ENCODE peak calls at places on chromosomes 3 and 15, in six cellular contexts. B is sigmoid colon, C is stomach, K is endothelial cell of umbilical vein, F is HCT116, M is transverse colon. Q is an unnamed sample.

GRCh38 chr15:40843885-40844542 is at the start of gene SPINT1:
- DNase-seq in C (peak), K (no peak), B (no peak), F (no peak), M (peak), Q (no peak)

GRCh38 chr3:47243748-47244147 is 38.9 kb downstream of the KIF9 start:
- DNase-seq in C (no peak), B (no peak), F (no peak), M (no peak), K (no peak), Q (no peak)

GRCh38 chr3:45983865-45984264 is 11.8 kb downstream of the FYCO1 start:
- DNase-seq in C (no peak), K (no peak), B (no peak), F (no peak), M (no peak), Q (no peak)

GRCh38 chr3:56260262-56260661 is 208.0 kb downstream of the ERC2 start:
- DNase-seq in B (no peak), M (no peak), C (no peak), F (no peak), K (no peak), Q (no peak)

GRCh38 chr3:182794806-182795369 is 1.6 kb downstream of the ATP11B start:
- DNase-seq in F (no peak), M (no peak), C (no peak), B (no peak), K (peak), Q (no peak)

GRCh38 chr3:52136513-52136912 is 17.7 kb downstream of the POC1A start:
- DNase-seq in B (no peak), F (no peak), M (no peak), C (peak), K (peak), Q (no peak)

GRCh38 chr3:132268956-132269355 is 48.3 kb upstream of the ACP3 start:
- DNase-seq in B (no peak), F (peak), K (peak), M (no peak), C (no peak), Q (peak)

GRCh38 chr3:67016522-67017080 is 18.5 kb downstream of the KBTBD8 start:
- DNase-seq in B (no peak), K (no peak), M (no peak), C (no peak), F (no peak), Q (no peak)

GRCh38 chr3:126394179-126394976 is at the start of gene CFAP100:
- DNase-seq in F (no peak), C (peak), M (peak), B (peak), K (peak), Q (no peak)

GRCh38 chr15:37758412-37758811 is 176.0 kb upstream of the TMCO5A start:
- DNase-seq in M (peak), F (no peak), C (peak), K (no peak), B (no peak), Q (no peak)

GRCh38 chr3:186824430-186825139 is 17.9 kb upstream of the ADIPOQ start:
- DNase-seq in M (no peak), F (no peak), B (no peak), K (no peak), C (no peak), Q (no peak)

GRCh38 chr3:79729096-79729495 is 38.7 kb downstream of the ROBO1 start:
- DNase-seq in K (peak), F (no peak), B (no peak), M (no peak), C (no peak), Q (no peak)

GRCh38 chr15:77019476-77020331 is 24.8 kb downstream of the PSTPIP1 start:
- DNase-seq in F (no peak), M (no peak), B (no peak), C (no peak), K (no peak), Q (no peak)

GRCh38 chr3:129829640-129830039 is 63.9 kb downstream of the TMCC1 start:
- DNase-seq in C (no peak), B (no peak), M (peak), F (peak), K (peak), Q (peak)

GRCh38 chr3:71511446-71511845 is 72.1 kb downstream of the FOXP1 start:
- DNase-seq in F (no peak), K (no peak), C (no peak), B (no peak), M (no peak), Q (no peak)

GRCh38 chr15:74320358-74321247 is 46.8 kb downstream of the CYP11A1 start:
- DNase-seq in M (peak), F (peak), C (peak), K (peak), B (no peak), Q (no peak)

GRCh38 chr3:188287339-188287738 is 133.4 kb downstream of the LPP start:
- DNase-seq in C (no peak), B (no peak), F (no peak), K (no peak), M (no peak), Q (no peak)

GRCh38 chr15:53917109-53917508 is 61.1 kb upstream of the UNC13C start:
- DNase-seq in C (no peak), K (no peak), M (no peak), F (no peak), B (no peak), Q (no peak)

GRCh38 chr3:179401561-179401960 is 49.7 kb downstream of the GNB4 start:
- DNase-seq in F (no peak), B (no peak), M (no peak), C (no peak), K (no peak), Q (no peak)

GRCh38 chr3:94226058-94226457 is 163.2 kb downstream of the NSUN3 start:
- DNase-seq in C (no peak), M (no peak), F (no peak), K (no peak), B (no peak), Q (no peak)

GRCh38 chr3:40211579-40211978 is 97.9 kb upstream of the EIF1B start:
- DNase-seq in C (no peak), F (no peak), M (no peak), K (no peak), B (no peak), Q (no peak)

GRCh38 chr3:182979719-182980191 is 583 bp downstream of the DCUN1D1 start:
- DNase-seq in B (peak), C (no peak), K (peak), M (peak), F (no peak), Q (no peak)

GRCh38 chr15:101093959-101094358 is 157.9 kb downstream of the CHSY1 start:
- DNase-seq in B (no peak), K (no peak), F (no peak), M (no peak), C (no peak), Q (no peak)

GRCh38 chr3:121894191-121894990 is at the start of gene SLC15A2:
- DNase-seq in C (peak), B (no peak), F (no peak), K (peak), M (no peak), Q (peak)

GRCh38 chr3:147139341-147139740 is 267.0 kb downstream of the ZIC4 start:
- DNase-seq in F (no peak), C (no peak), B (no peak), K (no peak), M (no peak), Q (no peak)

GRCh38 chr15:65076486-65077290 is at the start of gene KBTBD13:
- DNase-seq in C (no peak), K (no peak), B (no peak), F (no peak), M (no peak), Q (no peak)

GRCh38 chr3:94294806-94295205 is 231.9 kb downstream of the NSUN3 start:
- DNase-seq in M (no peak), B (no peak), C (no peak), F (no peak), K (no peak), Q (no peak)

GRCh38 chr3:122754867-122755835 is 38.5 kb downstream of the HSPBAP1 start:
- DNase-seq in B (no peak), F (peak), C (no peak), M (no peak), K (peak), Q (no peak)

GRCh38 chr3:168364992-168365391 is 269.3 kb upstream of the GOLIM4 start:
- DNase-seq in B (no peak), F (no peak), M (no peak), C (no peak), K (no peak), Q (no peak)

GRCh38 chr15:80530737-80531365 is 126.7 kb downstream of the ARNT2 start:
- DNase-seq in B (no peak), M (no peak), C (no peak), F (no peak), K (no peak), Q (no peak)

GRCh38 chr3:25281041-25281842 is 146.8 kb upstream of the RARB start:
- DNase-seq in B (no peak), K (no peak), M (no peak), F (no peak), C (no peak), Q (no peak)

GRCh38 chr15:35479423-35479822 is 66.5 kb downstream of the DPH6 start:
- DNase-seq in C (no peak), F (no peak), B (no peak), K (no peak), M (no peak), Q (no peak)

GRCh38 chr15:74264081-74264501 is 28.0 kb downstream of the CCDC33 start:
- DNase-seq in K (no peak), B (no peak), M (no peak), C (no peak), F (no peak), Q (no peak)

GRCh38 chr15:33153548-33153947 is 41.0 kb downstream of the FMN1 start:
- DNase-seq in K (no peak), F (no peak), M (no peak), B (no peak), C (no peak), Q (no peak)

GRCh38 chr3:5194801-5195509 is 7.4 kb downstream of the EDEM1 start:
- DNase-seq in C (no peak), M (no peak), F (peak), K (peak), B (peak), Q (no peak)

GRCh38 chr15:58631319-58631718 is 118.2 kb downstream of the ADAM10 start:
- DNase-seq in F (no peak), C (no peak), B (no peak), M (no peak), K (no peak), Q (no peak)

DNA sequence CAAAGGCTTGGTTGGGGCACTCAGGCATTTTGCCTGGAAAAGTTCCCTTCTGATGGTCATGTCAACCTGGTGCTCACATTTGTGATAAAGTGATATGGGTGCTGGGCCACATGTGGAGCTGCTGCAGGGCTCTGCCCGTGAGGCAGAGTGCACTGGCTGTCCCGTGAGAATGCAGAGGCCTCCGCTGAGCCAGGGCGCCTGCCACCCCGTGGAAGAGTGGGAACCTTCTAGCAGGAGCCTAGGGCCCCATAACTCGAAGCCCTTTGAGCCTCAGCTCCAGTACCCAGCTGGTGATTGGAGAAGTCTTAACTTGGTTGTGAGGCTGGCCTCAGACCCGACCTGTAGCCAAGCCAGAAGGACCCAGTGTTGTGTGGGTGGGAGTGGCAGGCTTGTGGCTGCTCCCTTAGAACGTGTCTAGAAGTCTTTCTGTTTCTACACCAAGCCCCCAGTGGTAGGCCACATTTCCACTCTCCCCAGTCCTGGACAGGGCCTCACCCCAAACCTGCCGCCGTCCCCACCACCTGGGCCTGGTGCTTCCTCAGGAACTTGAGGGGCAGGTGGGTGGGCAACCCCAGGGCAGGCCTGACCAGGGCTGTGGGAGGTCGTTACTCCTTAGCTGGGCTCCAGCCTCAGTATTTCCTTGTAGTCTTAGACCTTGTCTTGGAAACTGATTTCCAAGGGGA is 19.7 kb downstream of the SEC61A1 start:
- DNase-seq in C (no peak), F (no peak), K (no peak), B (peak), M (no peak), Q (no peak)
- H3K27ac ChIP-seq in C (no peak), F (no peak), K (no peak), B (no peak), M (no peak), Q (no peak)

GRCh38 chr3:48636149-48636548 is 888 bp upstream of the SLC26A6 start:
- DNase-seq in C (no peak), B (no peak), M (no peak), F (no peak), K (no peak), Q (no peak)
- H3K4me3 ChIP-seq in C (peak), B (peak), M (peak), F (peak), K (peak), Q (peak)

GRCh38 chr15:85772668-85773067 is 22.1 kb downstream of the KLHL25 start:
- DNase-seq in K (no peak), F (no peak), C (peak), B (no peak), M (peak), Q (no peak)

GRCh38 chr15:85773249-85773648 is 21.5 kb downstream of the KLHL25 start:
- DNase-seq in B (no peak), M (no peak), F (no peak), K (no peak), C (no peak), Q (no peak)

GRCh38 chr15:85771276-85771675 is 23.4 kb downstream of the KLHL25 start:
- DNase-seq in M (no peak), B (no peak), F (no peak), C (no peak), K (no peak), Q (no peak)

GRCh38 chr15:85770722-85771041 is 24.0 kb downstream of the KLHL25 start:
- DNase-seq in F (no peak), C (no peak), K (no peak), B (no peak), M (no peak), Q (no peak)

GRCh38 chr15:85771781-85772445 is 22.8 kb downstream of the KLHL25 start:
- DNase-seq in C (no peak), M (peak), B (peak), K (peak), F (no peak), Q (no peak)
- TF ChIP-seq POLR2AphosphoS5 in C (peak), M (no peak), B (peak), K (no peak), F (no peak), Q (no peak)

GRCh38 chr15:42359990-42360389 is 689 bp downstream of the CAPN3 start:
- DNase-seq in K (no peak), C (no peak), F (no peak), M (no peak), B (no peak), Q (no peak)

GRCh38 chr15:42363487-42363886 is 4.2 kb downstream of the CAPN3 start:
- DNase-seq in B (no peak), F (no peak), K (no peak), M (no peak), C (no peak), Q (no peak)

GRCh38 chr15:42358141-42358540 is 1.2 kb upstream of the CAPN3 start:
- DNase-seq in M (no peak), K (no peak), B (no peak), C (no peak), F (no peak), Q (no peak)

GRCh38 chr15:42359249-42359648 is at the start of gene CAPN3:
- DNase-seq in K (no peak), B (no peak), C (no peak), F (no peak), M (no peak), Q (no peak)

GRCh38 chr15:42360535-42361112 is 1.3 kb downstream of the CAPN3 start:
- DNase-seq in B (no peak), M (no peak), K (no peak), C (no peak), F (no peak), Q (no peak)
- H3K27ac ChIP-seq in B (no peak), M (no peak), K (no peak), C (no peak), F (no peak), Q (no peak)

GRCh38 chr3:110016235-110016634 is 678.9 kb upstream of the DPPA4 start:
- DNase-seq in F (no peak), C (no peak), B (no peak), M (no peak), K (no peak), Q (no peak)

GRCh38 chr3:110017304-110017703 is 680.0 kb upstream of the DPPA4 start:
- DNase-seq in B (no peak), K (no peak), F (no peak), C (no peak), M (no peak), Q (no peak)

GRCh38 chr3:110015231-110015963 is 678.1 kb upstream of the DPPA4 start:
- DNase-seq in B (no peak), C (no peak), M (no peak), F (no peak), K (no peak), Q (no peak)
- H3K4me3 ChIP-seq in B (no peak), C (no peak), M (no peak), F (no peak), K (no peak), Q (no peak)

GRCh38 chr15:60480888-60481287 is 1.9 kb upstream of the ICE2 start:
- DNase-seq in F (no peak), K (no peak), C (no peak), M (peak), B (no peak), Q (no peak)
- TF ChIP-seq POLR2AphosphoS5 in F (no peak), K (no peak), C (no peak), M (no peak), B (no peak), Q (no peak)

DNA sequence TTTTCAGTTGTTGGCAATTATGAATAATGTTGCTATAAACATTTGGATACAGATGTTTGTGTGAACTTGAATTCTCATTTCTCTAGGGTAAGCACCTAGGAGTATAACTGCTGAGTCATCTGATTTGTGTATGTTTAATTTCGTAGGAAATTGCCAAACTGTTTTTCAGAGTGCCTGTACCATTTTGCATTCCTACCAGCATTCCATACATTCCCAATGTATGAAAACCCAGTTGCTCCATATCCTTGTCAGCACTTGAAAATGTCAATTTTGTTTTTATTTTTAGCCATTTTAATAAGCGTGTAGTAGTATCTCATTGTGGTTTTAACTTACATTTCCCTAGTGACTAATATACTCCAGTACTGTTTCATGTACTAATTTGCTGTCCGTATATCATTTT is 98.5 kb upstream of the TSC22D2 start:
- DNase-seq in F (no peak), K (no peak), B (no peak), C (no peak), M (no peak), Q (peak)
- H3K27ac ChIP-seq in F (no peak), K (no peak), B (no peak), C (no peak), M (no peak), Q (no peak)

GRCh38 chr3:16174389-16174788 is at the start of gene GALNT15:
- DNase-seq in B (peak), C (peak), M (peak), K (peak), F (no peak), Q (no peak)
- H3K4me3 ChIP-seq in B (peak), C (peak), M (peak), K (no peak), F (no peak), Q (no peak)

DNA sequence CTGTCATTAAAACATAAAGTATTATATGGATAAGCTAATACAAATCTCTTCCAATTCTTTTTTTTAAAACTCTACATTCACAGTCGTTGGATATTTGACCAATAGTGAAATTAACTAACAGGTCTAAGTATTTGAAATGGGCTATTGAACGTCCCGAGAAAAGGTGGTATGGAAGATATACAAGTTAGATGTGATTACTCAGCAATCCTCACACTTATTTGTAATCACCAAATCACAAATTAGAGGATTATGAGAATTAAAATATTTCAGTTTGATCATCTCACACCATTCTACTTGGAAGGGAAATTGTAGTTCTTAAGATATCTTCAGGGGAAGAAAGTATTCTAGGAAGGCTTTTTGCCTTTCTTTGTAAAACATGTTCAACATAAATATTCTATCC is 60.5 kb downstream of the GAP43 start:
- DNase-seq in M (no peak), B (no peak), K (no peak), F (no peak), C (no peak), Q (no peak)
- TF ChIP-seq POLR2AphosphoS5 in M (no peak), B (no peak), K (no peak), F (no peak), C (no peak), Q (no peak)

DNA sequence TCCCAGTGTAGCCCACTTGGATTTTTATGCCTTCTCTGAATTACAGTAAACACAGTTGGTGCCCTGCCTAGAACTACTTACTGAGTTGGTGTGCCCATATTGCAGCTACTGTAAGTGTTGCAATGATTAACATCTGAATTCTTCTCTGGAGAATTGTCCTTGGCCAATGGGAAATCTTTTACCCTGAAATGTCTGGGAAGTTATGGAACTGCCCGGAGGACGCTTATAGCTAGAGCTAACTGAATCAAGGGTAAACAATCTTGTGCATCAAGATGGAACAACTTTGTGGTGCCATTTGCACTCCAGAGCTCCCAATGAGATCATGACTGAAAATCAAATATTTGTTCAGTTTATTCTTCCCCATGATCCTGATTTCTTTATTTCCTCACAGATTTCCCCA is 246.7 kb upstream of the CBLB start:
- DNase-seq in B (no peak), M (no peak), C (no peak), F (no peak), K (no peak), Q (no peak)
- H3K27ac ChIP-seq in B (no peak), M (no peak), C (no peak), F (no peak), K (no peak), Q (no peak)